ENCODE peak calls at places on chromosomes 1 and 21, in four cellular contexts. N, T, V and L are unnamed samples.

GRCh38 chr21:41425954-41426655 is at the start of gene MX1:
- DNase-seq in N (peak; percentile 97), T (peak; percentile 23), V (no peak), L (peak; percentile 83)

GRCh38 chr1:64856564-64856963 is 109.8 kb downstream of the JAK1 start:
- DNase-seq in N (no peak), T (no peak), V (no peak), L (peak; percentile 33)

GRCh38 chr1:30684881-30685795 is 38.2 kb downstream of the MATN1 start:
- DNase-seq in N (no peak), T (peak; percentile 46), V (peak; percentile 94), L (peak; percentile 99)

GRCh38 chr21:34844033-34844923 is 175.5 kb downstream of the CLIC6 start:
- DNase-seq in N (peak; percentile 29), T (no peak), V (no peak), L (peak; percentile 43)

GRCh38 chr1:27568247-27569087 is 35.5 kb downstream of the AHDC1 start:
- DNase-seq in N (peak; percentile 93), T (no peak), V (peak; percentile 92), L (peak; percentile 99)

GRCh38 chr1:238384381-238384780 is 493.7 kb upstream of the ZP4 start:
- DNase-seq in N (no peak), T (no peak), V (no peak), L (no peak)

GRCh38 chr1:218510153-218510772 is 165.1 kb downstream of the TGFB2 start:
- DNase-seq in N (no peak), T (no peak), V (no peak), L (no peak)

GRCh38 chr1:179926494-179927205 is 28.0 kb upstream of the CEP350 start:
- DNase-seq in N (no peak), T (no peak), V (no peak), L (no peak)

GRCh38 chr1:39420493-39420892 is 70.9 kb upstream of the BMP8A start:
- DNase-seq in N (no peak), T (no peak), V (no peak), L (no peak)

GRCh38 chr1:44811714-44812151 is 3.4 kb downstream of the BTBD19 start:
- DNase-seq in N (no peak), T (no peak), V (no peak), L (peak; percentile 19)

GRCh38 chr1:4046836-4047461 is 146.9 kb upstream of the C1orf174 start:
- DNase-seq in N (no peak), T (no peak), V (no peak), L (peak; percentile 23)

GRCh38 chr1:78833491-78833890 is 173.0 kb downstream of the ADGRL4 start:
- DNase-seq in N (no peak), T (no peak), V (no peak), L (no peak)

GRCh38 chr1:204262506-204263239 is 48.9 kb upstream of the GOLT1A start:
- DNase-seq in N (no peak), T (no peak), V (no peak), L (no peak)

GRCh38 chr1:228416217-228416971 is at the start of gene TRIM17:
- DNase-seq in N (no peak), T (peak; percentile 48), V (peak; percentile 60), L (peak; percentile 94)

GRCh38 chr1:220462756-220463155 is 65.2 kb upstream of the MARK1 start:
- DNase-seq in N (no peak), T (no peak), V (no peak), L (peak; percentile 79)

GRCh38 chr1:153617677-153618076 is 1.6 kb upstream of the S100A14 start:
- DNase-seq in N (no peak), T (no peak), V (peak; percentile 43), L (peak; percentile 87)

GRCh38 chr1:67892451-67893125 is 59.3 kb upstream of the GNG12 start:
- DNase-seq in N (no peak), T (no peak), V (no peak), L (no peak)

GRCh38 chr1:214331827-214332423 is 51.0 kb downstream of the SMYD2 start:
- DNase-seq in N (peak; percentile 64), T (peak; percentile 33), V (no peak), L (peak; percentile 86)

GRCh38 chr21:16913010-16913409 is 599.8 kb upstream of the CXADR start:
- DNase-seq in N (no peak), T (no peak), V (no peak), L (no peak)

GRCh38 chr1:161198877-161199431 is at the start of gene ADAMTS4:
- DNase-seq in N (no peak), T (no peak), V (no peak), L (peak; percentile 73)

GRCh38 chr1:43822040-43822439 is 111.6 kb upstream of the ARTN start:
- DNase-seq in N (no peak), T (no peak), V (no peak), L (no peak)

GRCh38 chr1:51850420-51851297 is 27.9 kb downstream of the NRDC start:
- DNase-seq in N (no peak), T (no peak), V (no peak), L (no peak)

GRCh38 chr1:1948783-1949182 is 29.7 kb upstream of the TMEM52 start:
- DNase-seq in N (no peak), T (no peak), V (no peak), L (no peak)

GRCh38 chr1:93708734-93709481 is 27.3 kb upstream of the BCAR3 start:
- DNase-seq in N (peak; percentile 64), T (peak; percentile 43), V (no peak), L (no peak)

GRCh38 chr1:170533331-170533730 is 1.4 kb downstream of the GORAB start:
- DNase-seq in N (no peak), T (no peak), V (no peak), L (no peak)

GRCh38 chr1:154474802-154475201 is 27.2 kb upstream of the TDRD10 start:
- DNase-seq in N (no peak), T (no peak), V (no peak), L (no peak)

GRCh38 chr1:59285691-59286090 is 11.2 kb upstream of the FGGY start:
- DNase-seq in N (no peak), T (no peak), V (no peak), L (no peak)

GRCh38 chr1:204376919-204377799 is 17.4 kb upstream of the PLEKHA6 start:
- DNase-seq in N (no peak), T (no peak), V (no peak), L (no peak)

GRCh38 chr1:91827094-91828006 is 58.6 kb downstream of the TGFBR3 start:
- DNase-seq in N (no peak), T (no peak), V (no peak), L (no peak)

GRCh38 chr1:40861227-40862003 is 748 bp downstream of the CITED4 start:
- DNase-seq in N (no peak), T (peak; percentile 12), V (no peak), L (peak; percentile 79)

GRCh38 chr1:208098758-208099157 is 145.4 kb downstream of the PLXNA2 start:
- DNase-seq in N (no peak), T (peak; percentile 22), V (no peak), L (no peak)

GRCh38 chr1:12034381-12034801 is 15.1 kb downstream of the MIIP start:
- DNase-seq in N (no peak), T (no peak), V (no peak), L (peak; percentile 40)

GRCh38 chr1:57696041-57696440 is 272.2 kb upstream of the DAB1 start:
- DNase-seq in N (no peak), T (no peak), V (no peak), L (no peak)

GRCh38 chr1:53606197-53607095 is 132.5 kb downstream of the GLIS1 start:
- DNase-seq in N (no peak), T (no peak), V (no peak), L (peak; percentile 79)

GRCh38 chr1:215507119-215507518 is 60.0 kb upstream of the KCTD3 start:
- DNase-seq in N (no peak), T (no peak), V (no peak), L (no peak)

GRCh38 chr1:202811296-202812175 is 782 bp downstream of the PCAT6 start:
- DNase-seq in N (no peak), T (no peak), V (peak; percentile 20), L (peak; percentile 75)

GRCh38 chr1:182163821-182164223 is 102.3 kb upstream of the ZNF648 start:
- DNase-seq in N (no peak), T (no peak), V (no peak), L (no peak)